ENCODE peak calls at places on chromosomes 3 and 15, in nine cellular contexts. N is tibial nerve, H is fibroblast of lung, J is GM23248, I is pancreas, D is body of pancreas, T is heart left ventricle, C is lung, Q is left ventricle myocardium inferior. P is an unnamed sample. For H3K36me3 and H3K4me1, the result is how much of the 10 kb centered on the place peaks cover.

GRCh38 chr15:55494927-55495326 is 13.1 kb downstream of the DNAAF4 start:
- DNase-seq in N (no peak), H (no peak), J (no peak), I (no peak), D (no peak), T (no peak), C (no peak), Q (no peak), P (peak)

GRCh38 chr3:99925584-99925983 is 107.9 kb downstream of the CMSS1 start:
- DNase-seq in N (peak), H (peak), J (peak), I (peak), D (peak), T (peak), C (peak), Q (peak), P (no peak)

GRCh38 chr3:147119346-147119745 is 287.0 kb downstream of the ZIC4 start:
- DNase-seq in N (no peak), H (no peak), J (no peak), I (no peak), D (no peak), T (no peak), C (no peak), Q (no peak), P (no peak)

GRCh38 chr15:73493936-73494335 is 51.0 kb downstream of the REC114 start:
- DNase-seq in N (no peak), H (no peak), J (peak), I (no peak), D (no peak), T (no peak), C (no peak), Q (no peak), P (no peak)

GRCh38 chr15:90018216-90018831 is 17.2 kb downstream of the ZNF710 start:
- DNase-seq in N (no peak), H (no peak), J (no peak), I (no peak), D (peak), T (no peak), C (no peak), Q (no peak), P (no peak)

GRCh38 chr3:126287536-126288181 is 69.5 kb downstream of the KLF15 start:
- DNase-seq in N (peak), H (peak), J (peak), I (peak), D (peak), T (peak), C (peak), Q (peak), P (no peak)

GRCh38 chr3:170470063-170471006 is 51.7 kb downstream of the CLDN11 start:
- DNase-seq in N (no peak), H (peak), J (peak), I (no peak), D (no peak), T (no peak), C (no peak), Q (no peak), P (no peak)

GRCh38 chr3:113223831-113224240 is 12.5 kb downstream of the BOC start:
- DNase-seq in N (no peak), H (peak), J (no peak), I (no peak), D (no peak), T (peak), C (no peak), Q (no peak), P (no peak)

GRCh38 chr15:48632651-48633050 is 12.9 kb downstream of the FBN1 start:
- DNase-seq in N (no peak), H (peak), J (peak), I (no peak), D (no peak), T (no peak), C (no peak), Q (no peak), P (no peak)

GRCh38 chr15:40928351-40928974 is 677 bp upstream of the DLL4 start:
- DNase-seq in N (no peak), H (no peak), J (no peak), I (no peak), D (no peak), T (peak), C (no peak), Q (no peak), P (no peak)

GRCh38 chr3:45693941-45694521 is 4.8 kb downstream of the SACM1L start:
- DNase-seq in N (no peak), H (peak), J (peak), I (no peak), D (no peak), T (no peak), C (no peak), Q (no peak), P (peak)

GRCh38 chr15:51229907-51230328 is 108.5 kb downstream of the CYP19A1 start:
- DNase-seq in N (peak), H (peak), J (peak), I (no peak), D (no peak), T (no peak), C (no peak), Q (no peak), P (no peak)

GRCh38 chr3:117523407-117523806 is 813.8 kb downstream of the TUSC7 start:
- DNase-seq in N (no peak), H (no peak), J (no peak), I (no peak), D (no peak), T (no peak), C (no peak), Q (no peak), P (no peak)

GRCh38 chr3:172446198-172446597 is 2.1 kb downstream of the GHSR start:
- DNase-seq in N (no peak), H (no peak), J (no peak), I (no peak), D (no peak), T (no peak), C (no peak), Q (no peak), P (no peak)

GRCh38 chr3:172448661-172449467 is 608 bp upstream of the GHSR start:
- DNase-seq in N (no peak), H (no peak), J (no peak), I (no peak), D (no peak), T (no peak), C (no peak), Q (no peak), P (no peak)

GRCh38 chr3:172449468-172450149 is 1.4 kb upstream of the GHSR start:
- DNase-seq in N (no peak), H (peak), J (peak), I (no peak), D (peak), T (no peak), C (no peak), Q (no peak), P (no peak)

DNA sequence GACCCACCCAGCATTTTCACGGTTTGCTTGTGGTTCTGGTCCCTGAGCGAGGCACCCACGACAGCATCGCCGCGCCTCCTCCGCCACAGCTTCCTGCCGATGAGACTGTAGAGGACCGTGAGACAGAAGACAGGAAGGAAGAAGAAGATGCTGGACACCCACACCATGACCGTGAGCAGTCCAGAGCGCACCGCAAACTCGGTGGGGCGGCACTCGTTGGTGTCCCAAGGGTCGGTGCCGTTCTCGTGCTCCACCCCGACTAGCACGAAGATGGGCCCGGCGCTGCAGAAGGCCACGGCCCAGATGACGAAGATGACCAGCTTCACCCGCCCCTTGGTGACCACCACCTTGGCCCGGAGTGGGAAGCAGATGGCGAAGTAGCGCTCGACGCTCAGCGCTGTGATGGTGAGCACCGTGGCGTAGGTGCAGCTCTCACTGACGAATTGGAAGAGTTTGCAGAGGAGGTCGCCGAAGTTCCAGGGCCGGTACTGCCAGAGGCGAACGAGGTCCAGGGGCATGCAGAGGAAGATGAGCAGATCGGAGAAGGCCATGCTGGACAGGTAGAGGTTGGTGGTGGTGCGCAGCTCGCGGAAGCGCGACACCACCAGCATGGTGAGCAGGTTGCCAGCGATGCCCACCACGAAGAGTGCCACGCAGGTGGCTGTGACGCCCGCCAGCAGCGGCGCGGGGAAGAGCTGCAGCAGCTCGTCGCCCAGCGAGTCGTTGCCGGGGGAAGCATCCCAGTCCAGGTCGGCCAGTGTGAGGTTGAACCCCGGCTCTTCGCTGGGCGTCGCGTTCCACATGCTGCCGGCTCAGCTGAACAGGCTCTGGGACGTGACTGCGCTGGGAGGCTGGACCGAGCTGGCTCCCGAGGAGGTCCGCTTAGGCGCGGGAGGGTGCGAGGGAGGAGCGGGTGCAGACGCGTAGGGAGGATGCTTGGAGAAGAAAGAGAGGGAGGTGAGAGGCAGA is at the start of gene GHSR:
- DNase-seq in N (no peak), H (no peak), J (no peak), I (no peak), D (no peak), T (no peak), C (no peak), Q (no peak), P (no peak)
- H3K4me3 ChIP-seq in N (no peak), H (no peak), J (no peak), I (no peak), D (no peak), T (peak), C (no peak), Q (no peak), P (peak)

DNA sequence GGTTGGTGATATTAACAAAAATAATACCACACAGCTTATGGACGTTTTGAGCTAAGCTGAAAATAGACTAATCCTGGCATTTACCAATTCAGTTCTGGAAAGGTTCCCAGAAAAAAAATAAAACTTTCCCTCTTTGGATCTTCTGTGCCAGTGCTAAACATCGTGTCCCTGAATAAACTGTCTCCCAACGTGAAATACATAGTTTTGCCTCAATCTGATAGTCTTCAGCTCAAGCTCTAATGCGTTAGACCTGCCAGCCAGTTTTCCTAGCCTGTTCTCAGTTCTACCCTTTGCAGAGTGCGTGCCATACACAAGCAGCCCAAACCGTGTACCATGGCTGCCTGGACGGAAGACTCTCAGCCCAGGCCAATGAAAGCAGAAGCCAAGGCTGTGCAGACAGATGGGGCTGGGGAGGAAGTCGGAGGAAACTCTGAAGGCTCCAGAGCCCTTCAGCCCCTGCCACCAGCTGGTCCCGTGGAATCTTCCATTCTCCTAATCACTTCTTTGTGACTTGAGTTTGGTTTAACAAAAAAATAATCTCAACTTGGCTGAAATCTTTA is 11.4 kb upstream of the OCA2 start:
- DNase-seq in N (no peak), H (no peak), J (no peak), I (no peak), D (no peak), T (no peak), C (no peak), Q (no peak), P (no peak)
- H3K36me3 ChIP-seq in N (under half), H (under half), J (under half), I (under half), D (under half), T (half or more), C (under half), Q (under half), P (under half)

GRCh38 chr3:9404680-9405079 is 7.3 kb downstream of the SETD5 start:
- DNase-seq in N (no peak), H (no peak), J (no peak), I (no peak), D (no peak), T (no peak), C (no peak), Q (no peak), P (no peak)
- H3K4me1 ChIP-seq in N (half or more), H (under half), J (half or more), I (half or more), D (half or more), T (half or more), C (under half), Q (half or more), P (half or more)

DNA sequence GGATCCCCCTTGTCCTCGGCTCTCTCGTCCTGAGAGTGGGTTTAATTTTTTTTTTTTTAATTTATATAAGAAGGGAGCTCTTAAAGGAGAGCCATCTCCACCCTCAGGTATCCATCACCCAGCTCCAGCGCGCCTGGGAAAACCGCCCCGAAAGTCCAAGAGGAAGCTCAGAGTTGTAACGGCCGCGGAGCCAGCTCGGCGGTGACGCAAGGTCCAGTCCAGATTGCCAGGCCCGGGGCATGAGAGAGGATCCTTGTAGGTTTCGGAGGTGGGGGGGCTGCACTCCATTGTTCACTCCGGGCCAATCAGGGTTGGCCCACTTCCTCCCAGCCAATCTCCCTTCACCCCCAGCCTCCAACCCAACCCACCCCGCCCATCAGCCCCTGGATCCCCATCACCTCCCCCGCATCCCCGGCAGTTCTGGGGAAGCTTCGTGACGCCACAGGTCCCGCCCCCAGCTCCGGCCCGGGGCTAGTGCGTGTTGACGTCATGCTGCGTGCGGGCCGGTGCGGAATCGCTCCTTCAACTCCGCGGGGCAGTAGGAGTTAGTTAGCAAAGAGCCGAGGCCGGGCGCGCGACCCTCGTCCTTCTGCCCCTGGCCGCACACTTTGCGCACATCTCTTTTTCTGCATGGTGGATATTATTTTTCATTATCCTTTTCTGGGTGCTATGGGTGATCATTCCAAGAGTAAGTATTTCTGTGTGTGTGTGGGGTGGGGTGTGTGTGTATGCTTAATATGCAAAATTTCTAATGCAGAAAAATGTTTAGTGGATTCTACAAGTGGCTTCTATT is at the start of gene ISL2:
- DNase-seq in N (no peak), H (peak), J (peak), I (peak), D (peak), T (no peak), C (peak), Q (no peak), P (no peak)
- H3K4me3 ChIP-seq in N (no peak), H (peak), J (peak), I (no peak), D (no peak), T (peak), C (no peak), Q (peak), P (peak)

GRCh38 chr3:195880037-195880431 is 28.3 kb downstream of the TNK2 start:
- DNase-seq in N (no peak), H (no peak), J (no peak), I (no peak), D (no peak), T (no peak), C (no peak), Q (no peak), P (no peak)
- H3K36me3 ChIP-seq in N (under half), H (under half), J (under half), I (under half), D (under half), T (half or more), C (under half), Q (half or more), P (under half)

GRCh38 chr3:49916686-49917085 is 12.9 kb downstream of the MON1A start:
- DNase-seq in N (no peak), H (peak), J (peak), I (no peak), D (no peak), T (no peak), C (no peak), Q (no peak), P (no peak)
- H3K4me1 ChIP-seq in N (under half), H (under half), J (under half), I (under half), D (under half), T (under half), C (under half), Q (under half), P (under half)

GRCh38 chr15:70505411-70505919 is 257.9 kb downstream of the UACA start:
- DNase-seq in N (no peak), H (peak), J (peak), I (no peak), D (no peak), T (no peak), C (no peak), Q (no peak), P (no peak)

GRCh38 chr15:70507772-70508351 is 255.5 kb downstream of the UACA start:
- DNase-seq in N (no peak), H (peak), J (peak), I (no peak), D (no peak), T (no peak), C (peak), Q (no peak), P (no peak)

GRCh38 chr15:70504305-70504951 is 258.9 kb downstream of the UACA start:
- DNase-seq in N (peak), H (peak), J (peak), I (peak), D (peak), T (peak), C (no peak), Q (peak), P (no peak)

GRCh38 chr15:70504988-70505387 is 258.4 kb downstream of the UACA start:
- DNase-seq in N (no peak), H (no peak), J (no peak), I (no peak), D (no peak), T (no peak), C (no peak), Q (no peak), P (no peak)

GRCh38 chr15:70505971-70506887 is 257.1 kb downstream of the UACA start:
- DNase-seq in N (no peak), H (no peak), J (no peak), I (no peak), D (no peak), T (no peak), C (no peak), Q (no peak), P (no peak)
- H3K4me3 ChIP-seq in N (no peak), H (no peak), J (no peak), I (no peak), D (no peak), T (no peak), C (no peak), Q (no peak), P (no peak)